ENCODE peak calls at places on chromosomes 2 and 18, in four cellular contexts. Q is choroid plexus epithelial cell, S is head of caudate nucleus, N is Caki2. U is an unnamed sample.

GRCh38 chr2:113370478-113371091 is 66.9 kb upstream of the ZNG1B start:
- DNase-seq in N (peak), Q (peak), S (peak), U (peak)

GRCh38 chr2:30127016-30127893 is 19.6 kb upstream of the YPEL5 start:
- DNase-seq in N (no peak), S (no peak), Q (peak), U (peak)

GRCh38 chr18:76494181-76494540 is 881 bp downstream of the ZNF516 start:
- DNase-seq in N (no peak), Q (peak), S (peak), U (peak)

GRCh38 chr2:70807102-70807827 is 13.1 kb downstream of the CLEC4F start:
- DNase-seq in Q (no peak), S (no peak), N (no peak), U (no peak)

GRCh38 chr2:75464348-75464946 is 96.3 kb downstream of the EVA1A start:
- DNase-seq in S (no peak), N (peak), Q (peak), U (peak)

GRCh38 chr2:86226069-86226468 is 26.8 kb downstream of the MRPL35 start:
- DNase-seq in S (no peak), N (no peak), Q (no peak), U (no peak)

GRCh38 chr2:39542523-39542922 is 105.4 kb upstream of the MAP4K3 start:
- DNase-seq in Q (no peak), S (no peak), N (no peak), U (no peak)

GRCh38 chr18:35506024-35506712 is 8.4 kb upstream of the INO80C start:
- DNase-seq in S (no peak), Q (no peak), N (no peak), U (no peak)

U was measured in astrocyte.